ENCODE peak calls at places on chromosome 17, in five cellular contexts. One of them, this sample, is unnamed.

GRCh38 chr17:73952498-73953205 is 250.8 kb upstream of the RPL38 start:
- DNase-seq in K562: peak
- DNase-seq in sigmoid colon: no peak
- DNase-seq in A549: peak
- DNase-seq in upper lobe of left lung: peak
- DNase-seq in this sample: peak

GRCh38 chr17:7820231-7820630 is 13.8 kb upstream of the KDM6B start:
- DNase-seq in K562: no peak
- DNase-seq in sigmoid colon: no peak
- DNase-seq in A549: no peak
- DNase-seq in upper lobe of left lung: no peak
- DNase-seq in this sample: no peak

GRCh38 chr17:49287481-49287880 is 56.9 kb upstream of the PHOSPHO1 start:
- DNase-seq in K562: no peak
- DNase-seq in sigmoid colon: no peak
- DNase-seq in A549: no peak
- DNase-seq in upper lobe of left lung: no peak
- DNase-seq in this sample: no peak

GRCh38 chr17:28646039-28646754 is 1.2 kb upstream of the BLTP2 start:
- DNase-seq in K562: no peak
- DNase-seq in sigmoid colon: no peak
- DNase-seq in A549: peak
- DNase-seq in upper lobe of left lung: peak
- DNase-seq in this sample: peak

GRCh38 chr17:48048321-48049140 is at the start of gene NFE2L1:
- DNase-seq in K562: peak
- DNase-seq in sigmoid colon: peak
- DNase-seq in A549: peak
- DNase-seq in upper lobe of left lung: peak
- DNase-seq in this sample: peak

GRCh38 chr17:58412910-58413630 is 4.3 kb downstream of the RNF43 start:
- DNase-seq in K562: peak
- DNase-seq in sigmoid colon: no peak
- DNase-seq in A549: no peak
- DNase-seq in upper lobe of left lung: no peak
- DNase-seq in this sample: no peak

GRCh38 chr17:8445536-8445935 is 9.9 kb downstream of the NDEL1 start:
- DNase-seq in K562: no peak
- DNase-seq in sigmoid colon: no peak
- DNase-seq in A549: no peak
- DNase-seq in upper lobe of left lung: no peak
- DNase-seq in this sample: no peak

GRCh38 chr17:7443499-7444485 is 1.1 kb upstream of the CHRNB1 start:
- DNase-seq in K562: no peak
- DNase-seq in sigmoid colon: no peak
- DNase-seq in A549: no peak
- DNase-seq in upper lobe of left lung: no peak
- DNase-seq in this sample: no peak

DNA sequence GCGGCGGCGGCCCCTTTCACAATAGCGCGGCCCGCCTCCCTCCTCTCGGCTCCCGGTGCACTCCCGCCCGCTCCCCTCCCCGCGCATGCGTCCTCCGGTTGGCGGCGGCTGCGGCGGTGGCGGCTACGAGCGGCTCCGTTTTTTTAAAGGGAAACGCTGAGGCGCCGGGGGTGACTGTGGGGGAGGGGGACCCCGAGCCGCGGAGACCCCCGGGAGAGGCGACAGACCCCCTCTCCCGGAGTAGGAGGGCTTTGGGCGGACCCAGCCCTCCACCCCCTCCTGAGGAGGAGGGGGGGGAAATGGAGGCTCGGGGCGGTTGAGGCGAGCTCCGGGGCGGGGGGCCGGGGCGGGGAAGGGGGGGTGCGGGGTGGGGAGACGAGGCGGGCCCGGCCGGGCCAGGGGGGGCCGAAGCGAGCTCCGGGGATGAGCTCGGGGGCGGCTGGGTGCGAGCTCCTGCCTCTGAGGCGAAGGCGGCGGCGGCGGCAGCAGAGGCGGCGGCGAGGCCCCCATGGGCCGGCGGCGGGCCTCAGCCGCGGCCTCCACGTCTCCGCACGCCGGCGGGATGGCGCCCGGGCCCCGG is at the start of gene MSL1:
- DNase-seq in K562: peak
- DNase-seq in sigmoid colon: peak
- DNase-seq in A549: peak
- DNase-seq in upper lobe of left lung: peak
- DNase-seq in this sample: peak
- TF ChIP-seq EP300 in K562: no peak
- TF ChIP-seq EP300 in sigmoid colon: no peak
- TF ChIP-seq EP300 in A549: no peak
- TF ChIP-seq EP300 in upper lobe of left lung: no peak
- TF ChIP-seq EP300 in this sample: no peak

DNA sequence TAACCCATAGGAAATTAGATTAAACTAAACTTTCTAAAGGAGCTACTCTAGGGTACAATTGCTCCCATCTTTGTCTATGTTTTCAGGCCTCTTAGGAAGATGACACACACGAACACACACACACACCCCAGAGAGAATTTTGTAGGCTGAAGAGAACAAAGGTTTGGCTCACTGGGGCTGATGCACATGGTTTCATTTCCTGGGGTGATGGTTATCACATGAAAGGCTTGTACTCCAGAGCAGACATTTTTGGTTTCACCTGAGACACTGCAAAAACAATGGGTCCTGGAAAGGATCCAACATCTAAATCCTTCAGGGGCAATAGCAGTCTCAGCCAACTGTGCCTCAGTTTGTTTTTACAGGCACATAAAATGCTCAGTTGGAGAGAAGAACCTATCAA is 62.8 kb downstream of the GRB7 start:
- DNase-seq in K562: no peak
- DNase-seq in sigmoid colon: no peak
- DNase-seq in A549: no peak
- DNase-seq in upper lobe of left lung: no peak
- DNase-seq in this sample: peak
- H3K27ac ChIP-seq in K562: no peak
- H3K27ac ChIP-seq in sigmoid colon: no peak
- H3K27ac ChIP-seq in A549: no peak
- H3K27ac ChIP-seq in upper lobe of left lung: no peak
- H3K27ac ChIP-seq in this sample: no peak

GRCh38 chr17:76102944-76103273 is 678 bp downstream of the EXOC7 start:
- DNase-seq in K562: no peak
- DNase-seq in sigmoid colon: no peak
- DNase-seq in A549: no peak
- DNase-seq in upper lobe of left lung: no peak
- DNase-seq in this sample: no peak
- TF ChIP-seq EP300 in K562: no peak
- TF ChIP-seq EP300 in sigmoid colon: no peak
- TF ChIP-seq EP300 in A549: no peak
- TF ChIP-seq EP300 in upper lobe of left lung: no peak
- TF ChIP-seq EP300 in this sample: no peak

GRCh38 chr17:43545383-43545632 is 832 bp downstream of the ETV4 start:
- DNase-seq in K562: peak
- DNase-seq in sigmoid colon: no peak
- DNase-seq in A549: no peak
- DNase-seq in upper lobe of left lung: peak
- DNase-seq in this sample: peak
- H3K27ac ChIP-seq in K562: peak
- H3K27ac ChIP-seq in sigmoid colon: no peak
- H3K27ac ChIP-seq in A549: peak
- H3K27ac ChIP-seq in upper lobe of left lung: no peak
- H3K27ac ChIP-seq in this sample: no peak

GRCh38 chr17:31453896-31454295 is 62.4 kb downstream of the RAB11FIP4 start:
- DNase-seq in K562: peak
- DNase-seq in sigmoid colon: no peak
- DNase-seq in A549: no peak
- DNase-seq in upper lobe of left lung: no peak
- DNase-seq in this sample: no peak
- TF ChIP-seq EP300 in K562: no peak
- TF ChIP-seq EP300 in sigmoid colon: no peak
- TF ChIP-seq EP300 in A549: no peak
- TF ChIP-seq EP300 in upper lobe of left lung: no peak
- TF ChIP-seq EP300 in this sample: no peak

DNA sequence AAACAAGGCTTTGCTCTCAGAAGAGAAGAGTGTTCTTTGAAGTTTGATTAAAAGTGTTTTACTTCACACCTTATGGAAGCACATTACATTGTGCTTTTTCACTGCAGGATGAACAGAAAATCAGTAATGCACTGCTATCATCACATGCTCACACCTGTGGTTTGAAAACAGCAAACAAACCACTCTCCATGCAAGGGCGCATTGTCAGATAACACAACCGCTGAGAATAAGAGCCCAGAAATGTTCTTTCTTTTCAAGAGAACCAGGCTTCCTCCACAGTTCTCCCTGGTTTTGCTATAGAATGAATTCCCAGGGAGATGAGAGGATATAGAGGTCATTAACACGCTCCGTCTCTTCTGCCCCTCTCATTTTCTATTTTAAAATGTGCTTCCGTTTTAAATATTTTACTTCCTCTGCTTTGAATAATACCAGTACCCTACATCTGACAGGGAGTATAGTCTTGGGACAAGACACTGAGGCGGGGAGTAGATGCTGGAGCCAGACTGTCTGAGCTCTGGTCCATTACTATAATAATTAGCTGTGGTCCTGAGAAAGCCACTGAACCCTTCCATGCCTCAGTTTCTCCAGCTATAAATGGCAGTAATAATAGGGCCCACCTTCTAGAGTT is 71.6 kb downstream of the CDK5R1 start:
- DNase-seq in K562: no peak
- DNase-seq in sigmoid colon: no peak
- DNase-seq in A549: no peak
- DNase-seq in upper lobe of left lung: no peak
- DNase-seq in this sample: no peak
- H3K27ac ChIP-seq in K562: no peak
- H3K27ac ChIP-seq in sigmoid colon: no peak
- H3K27ac ChIP-seq in A549: no peak
- H3K27ac ChIP-seq in upper lobe of left lung: no peak
- H3K27ac ChIP-seq in this sample: no peak

DNA sequence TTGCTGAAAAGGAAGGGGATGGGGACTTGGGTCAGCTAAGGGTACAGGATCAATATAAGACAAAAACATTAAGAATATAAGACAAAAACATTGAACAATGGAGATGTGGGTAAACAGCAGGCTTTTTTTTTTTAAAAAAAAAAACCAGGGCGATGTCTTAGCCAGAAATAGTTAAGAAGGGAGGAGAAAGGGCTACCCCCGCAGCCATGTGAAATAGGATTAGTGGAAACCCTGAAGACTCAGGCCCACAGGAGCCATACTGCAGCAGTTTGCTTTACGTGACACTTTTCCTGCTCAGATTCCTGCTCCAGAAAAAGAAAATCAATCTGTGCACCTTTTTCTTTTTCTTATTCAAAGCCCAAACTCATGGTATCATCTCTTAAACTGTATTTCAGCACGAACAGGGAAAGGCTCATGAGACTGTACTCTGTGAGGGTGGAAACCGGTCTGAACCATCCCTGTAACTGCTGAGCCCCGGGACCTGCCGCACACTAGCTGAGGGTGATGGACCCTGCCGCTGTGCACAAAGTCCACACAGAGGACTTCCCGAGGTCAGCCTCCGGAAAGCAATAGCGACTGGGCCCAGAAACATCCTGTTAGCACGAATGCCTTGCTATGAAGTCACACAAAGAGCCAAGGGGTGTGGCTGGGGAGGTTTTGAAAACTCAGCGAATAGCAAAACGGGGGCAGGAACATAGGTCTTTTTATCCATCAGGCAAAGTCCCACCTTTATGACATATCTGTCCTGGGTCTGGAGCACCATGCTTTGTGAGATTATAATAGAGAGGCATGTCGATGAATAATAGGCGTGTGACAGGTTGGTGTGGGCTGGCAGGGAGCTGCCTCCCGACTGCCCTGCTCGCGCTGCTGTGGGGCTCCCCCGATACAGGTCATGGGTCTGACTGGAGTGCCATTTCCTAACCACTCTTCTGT is 33.2 kb downstream of the CDK5R1 start:
- DNase-seq in K562: no peak
- DNase-seq in sigmoid colon: peak
- DNase-seq in A549: no peak
- DNase-seq in upper lobe of left lung: no peak
- DNase-seq in this sample: peak
- TF ChIP-seq EP300 in K562: no peak
- TF ChIP-seq EP300 in sigmoid colon: no peak
- TF ChIP-seq EP300 in A549: no peak
- TF ChIP-seq EP300 in upper lobe of left lung: no peak
- TF ChIP-seq EP300 in this sample: no peak

GRCh38 chr17:76644995-76645394 is 1.4 kb upstream of the ST6GALNAC1 start:
- DNase-seq in K562: no peak
- DNase-seq in sigmoid colon: peak
- DNase-seq in A549: no peak
- DNase-seq in upper lobe of left lung: no peak
- DNase-seq in this sample: peak
- H3K27ac ChIP-seq in K562: no peak
- H3K27ac ChIP-seq in sigmoid colon: no peak
- H3K27ac ChIP-seq in A549: peak
- H3K27ac ChIP-seq in upper lobe of left lung: no peak
- H3K27ac ChIP-seq in this sample: peak

GRCh38 chr17:17898673-17899072 is 61.9 kb upstream of the SREBF1 start:
- DNase-seq in K562: no peak
- DNase-seq in sigmoid colon: no peak
- DNase-seq in A549: no peak
- DNase-seq in upper lobe of left lung: no peak
- DNase-seq in this sample: no peak

GRCh38 chr17:17902877-17903276 is 66.1 kb upstream of the SREBF1 start:
- DNase-seq in K562: no peak
- DNase-seq in sigmoid colon: no peak
- DNase-seq in A549: no peak
- DNase-seq in upper lobe of left lung: no peak
- DNase-seq in this sample: no peak

GRCh38 chr17:17902357-17902756 is 65.6 kb upstream of the SREBF1 start:
- DNase-seq in K562: peak
- DNase-seq in sigmoid colon: no peak
- DNase-seq in A549: no peak
- DNase-seq in upper lobe of left lung: no peak
- DNase-seq in this sample: no peak

GRCh38 chr17:17899486-17899885 is 62.7 kb upstream of the SREBF1 start:
- DNase-seq in K562: no peak
- DNase-seq in sigmoid colon: no peak
- DNase-seq in A549: no peak
- DNase-seq in upper lobe of left lung: no peak
- DNase-seq in this sample: no peak

DNA sequence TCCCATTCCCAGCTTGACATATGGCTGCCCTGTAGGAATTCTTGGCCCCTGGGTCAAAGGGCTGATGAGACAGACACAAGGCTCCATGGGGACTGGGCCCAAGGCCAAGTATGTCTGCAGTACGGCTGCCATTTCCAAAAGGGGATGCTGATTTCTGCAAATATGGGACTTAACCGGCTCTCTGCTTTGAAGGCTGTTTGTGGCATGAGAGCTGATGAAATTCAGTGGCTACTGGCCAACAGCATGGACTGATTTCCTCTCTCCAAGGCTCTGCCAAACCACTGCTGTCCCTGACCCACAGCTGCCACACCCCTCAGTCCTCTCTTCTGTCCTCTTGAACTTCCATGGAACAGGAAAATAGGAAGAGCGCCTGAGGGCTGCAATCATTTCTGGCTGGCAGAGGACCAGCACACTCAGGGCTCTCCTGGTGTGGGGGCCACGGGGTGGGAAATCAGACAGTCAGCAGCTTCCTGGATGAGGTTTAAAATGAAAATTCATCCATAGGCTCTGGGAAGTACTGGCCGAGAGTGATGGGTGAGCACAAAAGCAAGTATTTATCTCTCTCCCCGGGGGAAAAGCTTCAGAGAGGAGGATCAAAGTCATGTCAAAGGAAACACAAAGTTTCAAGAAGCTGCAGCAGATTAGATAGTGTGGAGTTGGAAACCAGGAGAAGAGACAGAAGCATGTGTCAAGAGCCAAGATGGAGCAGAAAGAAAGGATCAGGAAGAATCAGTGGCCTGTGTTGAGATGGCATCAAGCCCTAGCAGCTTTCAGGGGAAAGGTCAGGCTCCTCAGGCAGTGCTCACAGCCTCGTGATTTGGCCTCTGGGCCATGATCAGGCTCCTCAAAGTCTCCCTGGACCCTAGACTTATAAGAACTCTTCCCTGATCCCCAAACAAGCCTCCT is 64.1 kb upstream of the SREBF1 start:
- DNase-seq in K562: no peak
- DNase-seq in sigmoid colon: peak
- DNase-seq in A549: peak
- DNase-seq in upper lobe of left lung: peak
- DNase-seq in this sample: peak
- TF ChIP-seq EP300 in K562: no peak
- TF ChIP-seq EP300 in sigmoid colon: no peak
- TF ChIP-seq EP300 in A549: peak
- TF ChIP-seq EP300 in upper lobe of left lung: no peak
- TF ChIP-seq EP300 in this sample: no peak

This sample was measured in transverse colon.